ENCODE peak calls at places on chromosomes 4 and X, in five cellular contexts. I is ACHN, S is AG08396, P is K562, B is T-helper 2 cell. F is an unnamed sample.

GRCh38 chr4:5471691-5472090 is 236.7 kb downstream of the EVC2 start:
- DNase-seq in S (no peak), B (no peak), I (no peak), P (no peak), F (no peak)

GRCh38 chr4:102308032-102308799 is 37.1 kb downstream of the SLC39A8 start:
- DNase-seq in I (no peak), S (no peak), P (no peak), B (no peak), F (peak)

GRCh38 chr4:108166441-108167315 is 2.1 kb downstream of the LEF1 start:
- DNase-seq in I (no peak), B (peak), S (no peak), P (peak), F (no peak)

GRCh38 chr4:38290360-38290759 is 330.2 kb downstream of the PTTG2 start:
- DNase-seq in S (no peak), P (no peak), I (no peak), B (no peak), F (no peak)

GRCh38 chrX:47645530-47645929 is 4.8 kb downstream of the ELK1 start:
- DNase-seq in B (no peak), P (no peak), S (no peak), I (no peak), F (peak)

GRCh38 chrX:154526901-154527675 is 11.1 kb upstream of the FAM3A start:
- DNase-seq in P (peak), S (peak), I (peak), B (peak), F (peak)

GRCh38 chrX:110421499-110422455 is 63.1 kb downstream of the RTL9 start:
- DNase-seq in I (no peak), P (no peak), S (no peak), B (no peak), F (no peak)

GRCh38 chr4:121881213-121881612 is 10.9 kb upstream of the BBS7 start:
- DNase-seq in S (no peak), I (no peak), B (no peak), P (no peak), F (no peak)

GRCh38 chrX:38382663-38383062 is 30.3 kb downstream of the OTC start:
- DNase-seq in I (no peak), B (no peak), S (no peak), P (no peak), F (no peak)

GRCh38 chrX:46863072-46863471 is 26.2 kb downstream of the RP2 start:
- DNase-seq in S (no peak), P (no peak), B (no peak), I (no peak), F (no peak)

GRCh38 chrX:9354918-9355317 is 109.9 kb upstream of the TBL1X start:
- DNase-seq in S (no peak), P (no peak), I (no peak), B (no peak), F (no peak)

GRCh38 chr4:165678236-165678960 is 194.6 kb upstream of the TLL1 start:
- DNase-seq in I (no peak), B (no peak), S (no peak), P (no peak), F (no peak)

GRCh38 chrX:24777660-24778059 is 83.9 kb downstream of the POLA1 start:
- DNase-seq in P (no peak), I (no peak), B (no peak), S (no peak), F (no peak)

GRCh38 chr4:136748777-136749176 is 783.5 kb downstream of the PCDH18 start:
- DNase-seq in S (peak), B (no peak), P (no peak), I (no peak), F (no peak)

GRCh38 chr4:4872148-4872903 is 12.9 kb downstream of the MSX1 start:
- DNase-seq in B (no peak), I (no peak), S (no peak), P (no peak), F (no peak)

GRCh38 chr4:112766422-112766821 is 129.5 kb downstream of the LARP7 start:
- DNase-seq in P (no peak), I (peak), B (peak), S (peak), F (peak)

GRCh38 chr4:66294626-66295025 is 624.3 kb upstream of the EPHA5 start:
- DNase-seq in B (no peak), I (no peak), P (no peak), S (no peak), F (no peak)

GRCh38 chrX:20320461-20321159 is 53.9 kb upstream of the RPS6KA3 start:
- DNase-seq in P (no peak), I (no peak), B (peak), S (no peak), F (no peak)

GRCh38 chrX:17443546-17443945 is 68.5 kb downstream of the NHS start:
- DNase-seq in S (no peak), I (no peak), B (no peak), P (no peak), F (no peak)

GRCh38 chrX:47223476-47224250 is 5.2 kb downstream of the CDK16 start:
- DNase-seq in I (no peak), P (no peak), B (no peak), S (no peak), F (no peak)

GRCh38 chrX:3380603-3381002 is 34.2 kb upstream of the MXRA5 start:
- DNase-seq in S (no peak), P (no peak), B (no peak), I (no peak), F (no peak)

GRCh38 chr4:176238819-176239218 is 30.2 kb downstream of the ASB5 start:
- DNase-seq in I (no peak), B (no peak), S (no peak), P (no peak), F (peak)

GRCh38 chr4:166366012-166366411 is 493.0 kb downstream of the TLL1 start:
- DNase-seq in B (no peak), S (no peak), I (no peak), P (no peak), F (peak)

GRCh38 chr4:25908491-25908901 is 5.5 kb upstream of the SMIM20 start:
- DNase-seq in P (no peak), B (no peak), I (peak), S (peak), F (no peak)

GRCh38 chrX:41759817-41760216 is 35.8 kb downstream of the GPR82 start:
- DNase-seq in B (peak), S (peak), P (peak), I (peak), F (no peak)

GRCh38 chr4:154329939-154330338 is 161.7 kb downstream of the DCHS2 start:
- DNase-seq in B (no peak), P (no peak), S (peak), I (no peak), F (peak)